ENCODE peak calls at places on chromosomes 3 and 15, in seven cellular contexts. B is H7; S is activated naive CD8-positive, alpha-beta T cell treated with anti-CD3 and anti-CD28 coated beads, Interleukin-2, amount 50 U/mL, for 24 hours; C is amniotic epithelial cell; I is AG04450; D is stimulated activated CD4-positive, alpha-beta T cell treated with anti-CD3 and anti-CD28 coated beads, Interleukin-2, amount 100 ng/mL, for 24 hours; F is tibial artery. R is an unnamed sample.

GRCh38 chr3:148697311-148698189 is at the start of gene AGTR1:
- DNase-seq in I (no peak), C (peak; percentile 35), S (no peak), D (no peak), F (peak; percentile 85), B (peak; percentile 73), R (no peak)

GRCh38 chr3:160668454-160668853 is 8.5 kb upstream of the ARL14 start:
- DNase-seq in F (no peak), D (no peak), I (no peak), C (no peak), S (no peak), B (no peak), R (no peak)

GRCh38 chr15:66996099-66996498 is 69.3 kb upstream of the SMAD3 start:
- DNase-seq in B (no peak), F (no peak), I (no peak), S (no peak), C (no peak), D (no peak), R (no peak)

GRCh38 chr15:28977377-28978010 is 91.7 kb downstream of the APBA2 start:
- DNase-seq in C (peak; percentile 96), I (peak; percentile 91), S (no peak), B (no peak), F (no peak), D (no peak), R (no peak)

GRCh38 chr15:28122038-28122949 is 23.2 kb upstream of the OCA2 start:
- DNase-seq in F (no peak), D (no peak), I (no peak), C (no peak), B (no peak), S (no peak), R (no peak)

GRCh38 chr3:37751967-37752660 is 109.6 kb upstream of the CTDSPL start:
- DNase-seq in S (no peak), D (no peak), C (no peak), F (no peak), I (no peak), B (no peak), R (no peak)

GRCh38 chr15:31347067-31347975 is 20.7 kb downstream of the KLF13 start:
- DNase-seq in F (no peak), B (no peak), S (peak; percentile 89), C (no peak), I (no peak), D (peak; percentile 77), R (peak; percentile 88)

GRCh38 chr3:72405943-72406585 is 442.2 kb downstream of the SHQ1 start:
- DNase-seq in B (no peak), F (no peak), C (no peak), D (no peak), S (no peak), I (no peak), R (no peak)

GRCh38 chr15:56760186-56760585 is 26.9 kb upstream of the ZNF280D start:
- DNase-seq in I (no peak), F (no peak), C (peak; percentile 72), S (no peak), D (no peak), B (no peak), R (no peak)